ENCODE peak calls at places on chromosomes 7 and 10, in five cellular contexts. Q, F, T, Z and B are unnamed samples.

GRCh38 chr7:29555061-29555460 is 8.6 kb upstream of the PRR15 start:
- DNase-seq in Q (no peak), T (no peak), F (no peak), Z (no peak), B (no peak)

GRCh38 chr10:5199398-5199797 is 2.8 kb downstream of the AKR1C4 start:
- DNase-seq in F (no peak), Q (no peak), Z (no peak), T (no peak), B (no peak)

GRCh38 chr7:92695308-92696261 is 105.4 kb upstream of the FAM133B start:
- DNase-seq in Z (no peak), F (no peak), Q (no peak), T (peak), B (peak)

GRCh38 chr7:127393370-127394058 is 1.0 kb upstream of the ZNF800 start:
- DNase-seq in Q (no peak), F (no peak), T (no peak), Z (no peak), B (no peak)

GRCh38 chr10:6347391-6347951 is 144.7 kb downstream of the PFKFB3 start:
- DNase-seq in Z (peak), T (no peak), F (no peak), Q (no peak), B (no peak)

GRCh38 chr10:2949948-2950354 is 117.4 kb upstream of the PFKP start:
- DNase-seq in T (peak), Z (peak), F (no peak), Q (no peak), B (no peak)

GRCh38 chr10:77608281-77608680 is 29.3 kb downstream of the KCNMA1 start:
- DNase-seq in Z (no peak), Q (no peak), T (no peak), F (no peak), B (no peak)

GRCh38 chr10:10804998-10805737 is 212.5 kb upstream of the CELF2 start:
- DNase-seq in Q (no peak), T (peak), F (no peak), Z (no peak), B (no peak)

GRCh38 chr7:156019308-156019707 is 207.0 kb upstream of the SHH start:
- DNase-seq in Z (no peak), T (peak), F (no peak), Q (no peak), B (no peak)

GRCh38 chr7:28483868-28484267 is 71.5 kb downstream of the CREB5 start:
- DNase-seq in Z (no peak), T (no peak), F (no peak), Q (no peak), B (no peak)